ENCODE peak calls at places on chromosome 20, in four cellular contexts. One of them, this sample, is unnamed.

GRCh38 chr20:50517817-50518154 is 7.6 kb downstream of the PTPN1 start:
- DNase-seq in cardiac muscle cell: no peak
- DNase-seq in ovary: no peak
- DNase-seq in substantia nigra: no peak
- DNase-seq in this sample: no peak

GRCh38 chr20:36098364-36098763 is 56.2 kb upstream of the EPB41L1 start:
- DNase-seq in cardiac muscle cell: no peak
- DNase-seq in ovary: no peak
- DNase-seq in substantia nigra: no peak
- DNase-seq in this sample: no peak

GRCh38 chr20:25464501-25465204 is 57.2 kb downstream of the GINS1 start:
- DNase-seq in cardiac muscle cell: no peak
- DNase-seq in ovary: no peak
- DNase-seq in substantia nigra: no peak
- DNase-seq in this sample: no peak

GRCh38 chr20:38548356-38549083 is 32.5 kb upstream of the ADIG start:
- DNase-seq in cardiac muscle cell: no peak
- DNase-seq in ovary: no peak
- DNase-seq in substantia nigra: no peak
- DNase-seq in this sample: no peak

GRCh38 chr20:23138226-23138625 is 52.1 kb upstream of the CD93 start:
- DNase-seq in cardiac muscle cell: no peak
- DNase-seq in ovary: no peak
- DNase-seq in substantia nigra: no peak
- DNase-seq in this sample: no peak

GRCh38 chr20:36215778-36216177 is 20.5 kb upstream of the AAR2 start:
- DNase-seq in cardiac muscle cell: no peak
- DNase-seq in ovary: no peak
- DNase-seq in substantia nigra: no peak
- DNase-seq in this sample: no peak

GRCh38 chr20:11797161-11797560 is 120.5 kb upstream of the BTBD3 start:
- DNase-seq in cardiac muscle cell: no peak
- DNase-seq in ovary: no peak
- DNase-seq in substantia nigra: no peak
- DNase-seq in this sample: no peak

GRCh38 chr20:36957875-36958667 is 6.6 kb upstream of the SAMHD1 start:
- DNase-seq in cardiac muscle cell: no peak
- DNase-seq in ovary: no peak
- DNase-seq in substantia nigra: no peak
- DNase-seq in this sample: no peak

GRCh38 chr20:14067631-14068030 is 72.3 kb downstream of the MACROD2 start:
- DNase-seq in cardiac muscle cell: no peak
- DNase-seq in ovary: no peak
- DNase-seq in substantia nigra: no peak
- DNase-seq in this sample: no peak

GRCh38 chr20:9053108-9053507 is 15.8 kb upstream of the PLCB4 start:
- DNase-seq in cardiac muscle cell: no peak
- DNase-seq in ovary: no peak
- DNase-seq in substantia nigra: no peak
- DNase-seq in this sample: no peak

GRCh38 chr20:36471885-36472642 is 69.3 kb upstream of the MYL9 start:
- DNase-seq in cardiac muscle cell: no peak
- DNase-seq in ovary: no peak
- DNase-seq in substantia nigra: no peak
- DNase-seq in this sample: no peak

GRCh38 chr20:37944456-37944981 is 41.6 kb downstream of the VSTM2L start:
- DNase-seq in cardiac muscle cell: no peak
- DNase-seq in ovary: no peak
- DNase-seq in substantia nigra: no peak
- DNase-seq in this sample: no peak

GRCh38 chr20:42461965-42462593 is 727.6 kb downstream of the PTPRT start:
- DNase-seq in cardiac muscle cell: no peak
- DNase-seq in ovary: no peak
- DNase-seq in substantia nigra: no peak
- DNase-seq in this sample: no peak

DNA sequence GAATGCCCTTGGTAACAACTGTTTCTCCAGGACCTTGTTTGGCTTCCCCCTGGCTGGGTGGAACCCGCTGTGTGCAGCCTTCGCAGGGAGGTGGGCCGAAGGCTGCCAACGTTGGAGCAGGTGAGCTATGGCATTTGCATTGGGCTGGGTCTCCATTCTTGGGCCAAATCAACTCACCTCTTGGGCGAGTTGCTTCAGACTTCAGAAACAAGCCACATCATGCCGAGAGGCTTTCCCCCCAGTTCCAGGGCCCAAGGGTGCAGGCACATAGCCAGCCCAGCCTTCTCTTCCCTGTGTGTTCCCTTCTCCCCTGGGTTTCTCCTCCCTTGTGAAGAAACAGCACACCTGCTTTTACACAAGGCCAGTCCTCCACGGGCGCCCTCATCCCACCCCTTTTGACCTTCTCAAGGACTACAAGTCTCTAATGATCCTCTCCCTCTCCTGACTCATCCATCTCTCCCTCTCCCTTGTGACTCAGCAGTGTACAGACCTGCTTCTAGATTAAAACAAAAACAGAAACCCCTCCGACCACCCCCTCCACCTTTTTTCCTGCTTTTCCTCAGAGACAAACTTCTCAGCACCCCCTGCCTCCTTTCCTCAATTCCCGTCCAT is 41.6 kb downstream of the FAM209B start:
- DNase-seq in cardiac muscle cell: no peak
- DNase-seq in ovary: no peak
- DNase-seq in substantia nigra: no peak
- DNase-seq in this sample: no peak
- H3K27ac ChIP-seq in cardiac muscle cell: no peak
- H3K27ac ChIP-seq in ovary: no peak
- H3K27ac ChIP-seq in substantia nigra: no peak
- H3K27ac ChIP-seq in this sample: no peak

GRCh38 chr20:41407617-41408016 is 41.0 kb upstream of the EMILIN3 start:
- DNase-seq in cardiac muscle cell: no peak
- DNase-seq in ovary: no peak
- DNase-seq in substantia nigra: no peak
- DNase-seq in this sample: no peak

GRCh38 chr20:41406896-41407444 is 40.4 kb upstream of the EMILIN3 start:
- DNase-seq in cardiac muscle cell: no peak
- DNase-seq in ovary: no peak
- DNase-seq in substantia nigra: no peak
- DNase-seq in this sample: no peak

GRCh38 chr20:41408986-41409385 is 42.4 kb upstream of the EMILIN3 start:
- DNase-seq in cardiac muscle cell: no peak
- DNase-seq in ovary: no peak
- DNase-seq in substantia nigra: no peak
- DNase-seq in this sample: no peak

GRCh38 chr20:41406307-41406706 is 39.7 kb upstream of the EMILIN3 start:
- DNase-seq in cardiac muscle cell: no peak
- DNase-seq in ovary: no peak
- DNase-seq in substantia nigra: no peak
- DNase-seq in this sample: no peak

DNA sequence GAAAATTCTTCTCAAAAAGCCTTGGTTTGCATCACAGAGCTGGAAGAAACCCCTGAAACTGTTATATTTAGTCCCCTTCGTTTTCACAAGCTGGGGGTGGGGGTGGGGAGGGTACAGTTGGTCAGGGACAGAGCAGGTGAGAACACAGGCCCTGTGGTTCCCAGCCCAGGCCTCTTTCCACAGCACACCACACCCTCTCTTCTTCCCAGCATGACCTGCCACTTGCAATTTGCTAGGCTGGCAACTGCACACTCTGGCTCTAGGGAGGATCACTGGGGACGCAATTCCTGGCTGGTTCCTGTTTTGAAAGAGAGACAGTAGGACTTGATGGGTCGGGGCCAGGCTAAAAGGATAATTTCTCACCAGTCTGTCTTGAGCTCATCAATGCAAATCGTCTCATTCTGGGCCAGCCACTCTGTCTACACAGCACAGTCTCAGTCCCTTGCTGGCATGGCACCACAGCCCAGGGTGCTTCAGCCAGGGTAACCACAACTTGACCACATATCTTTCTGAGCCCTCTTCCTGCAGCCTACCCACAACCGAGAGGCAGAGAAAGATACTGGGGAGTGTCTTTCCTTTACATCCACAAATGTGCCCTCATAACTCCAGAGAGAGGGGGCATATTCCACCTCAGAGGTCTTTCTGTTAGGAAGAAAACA is 41.6 kb upstream of the EMILIN3 start:
- DNase-seq in cardiac muscle cell: no peak
- DNase-seq in ovary: no peak
- DNase-seq in substantia nigra: no peak
- DNase-seq in this sample: no peak
- H3K27ac ChIP-seq in cardiac muscle cell: no peak
- H3K27ac ChIP-seq in ovary: no peak
- H3K27ac ChIP-seq in substantia nigra: no peak
- H3K27ac ChIP-seq in this sample: no peak

DNA sequence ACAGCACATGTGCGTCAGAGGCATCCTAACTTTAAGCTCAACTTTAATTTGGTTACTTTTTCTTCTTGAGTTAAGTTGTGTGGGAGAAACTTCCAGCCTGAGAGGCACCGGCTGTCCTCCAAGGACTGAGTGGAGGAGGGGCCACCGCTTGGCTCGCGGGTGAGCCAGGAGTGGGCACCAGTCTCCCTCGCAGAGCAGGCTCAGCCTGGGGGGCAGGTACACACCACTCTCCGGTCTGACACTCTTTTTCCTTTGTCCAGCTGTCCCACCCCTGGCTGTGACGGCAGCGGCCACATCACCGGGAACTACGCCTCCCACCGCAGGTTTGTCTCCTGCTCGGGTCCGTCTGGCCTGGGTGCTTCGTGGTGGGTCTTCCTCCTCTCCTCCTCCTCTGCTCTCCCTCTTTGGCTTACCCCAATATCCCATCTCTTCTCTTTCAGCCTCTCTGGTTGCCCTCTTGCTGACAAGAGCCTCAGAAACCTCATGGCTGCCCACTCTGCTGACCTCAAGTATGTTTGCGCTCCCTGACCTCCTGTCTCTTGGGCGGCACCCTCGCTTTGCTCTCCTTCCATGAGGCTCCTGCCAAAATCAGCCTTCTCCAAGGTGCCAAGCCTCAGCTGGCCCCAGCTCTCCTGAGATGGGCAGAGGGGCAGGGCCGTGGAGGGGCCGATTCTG is 32.6 kb upstream of the PCMTD2 start:
- DNase-seq in cardiac muscle cell: no peak
- DNase-seq in ovary: peak
- DNase-seq in substantia nigra: no peak
- DNase-seq in this sample: no peak
- H3K27ac ChIP-seq in cardiac muscle cell: no peak
- H3K27ac ChIP-seq in ovary: no peak
- H3K27ac ChIP-seq in substantia nigra: no peak
- H3K27ac ChIP-seq in this sample: no peak

GRCh38 chr20:6504179-6504578 is 263.3 kb upstream of the BMP2 start:
- DNase-seq in cardiac muscle cell: no peak
- DNase-seq in ovary: no peak
- DNase-seq in substantia nigra: no peak
- DNase-seq in this sample: no peak

GRCh38 chr20:6502219-6502618 is 265.3 kb upstream of the BMP2 start:
- DNase-seq in cardiac muscle cell: peak
- DNase-seq in ovary: no peak
- DNase-seq in substantia nigra: no peak
- DNase-seq in this sample: no peak

GRCh38 chr20:6502999-6503398 is 264.5 kb upstream of the BMP2 start:
- DNase-seq in cardiac muscle cell: peak
- DNase-seq in ovary: no peak
- DNase-seq in substantia nigra: no peak
- DNase-seq in this sample: no peak

GRCh38 chr20:6504826-6505225 is 262.7 kb upstream of the BMP2 start:
- DNase-seq in cardiac muscle cell: no peak
- DNase-seq in ovary: no peak
- DNase-seq in substantia nigra: no peak
- DNase-seq in this sample: no peak

DNA sequence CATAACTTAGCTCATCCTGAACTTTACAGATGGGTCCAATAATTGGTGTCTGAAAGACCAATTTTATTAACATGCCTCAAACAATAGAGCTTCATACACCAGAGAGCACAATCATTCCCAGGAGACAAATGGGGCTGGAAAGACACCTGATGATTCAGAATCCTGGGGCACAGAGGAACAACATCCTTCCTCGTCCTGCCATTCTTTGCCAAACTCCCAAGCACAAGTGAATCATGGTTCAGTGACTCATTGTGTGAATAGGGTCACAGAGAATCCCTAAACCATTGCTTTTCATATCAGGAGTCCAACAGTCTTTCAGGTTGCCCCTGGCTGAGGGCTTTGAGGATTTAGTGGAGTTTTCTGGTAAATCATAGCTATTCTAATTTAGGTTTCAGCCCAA is 266.4 kb upstream of the BMP2 start:
- DNase-seq in cardiac muscle cell: no peak
- DNase-seq in ovary: no peak
- DNase-seq in substantia nigra: no peak
- DNase-seq in this sample: no peak
- H3K27ac ChIP-seq in cardiac muscle cell: peak
- H3K27ac ChIP-seq in ovary: no peak
- H3K27ac ChIP-seq in substantia nigra: no peak
- H3K27ac ChIP-seq in this sample: no peak

GRCh38 chr20:54122189-54122588 is 51.6 kb downstream of the CYP24A1 start:
- DNase-seq in cardiac muscle cell: no peak
- DNase-seq in ovary: no peak
- DNase-seq in substantia nigra: no peak
- DNase-seq in this sample: no peak

GRCh38 chr20:54122681-54123586 is 50.9 kb downstream of the CYP24A1 start:
- DNase-seq in cardiac muscle cell: no peak
- DNase-seq in ovary: no peak
- DNase-seq in substantia nigra: no peak
- DNase-seq in this sample: no peak

GRCh38 chr20:54126809-54127655 is 46.8 kb downstream of the CYP24A1 start:
- DNase-seq in cardiac muscle cell: no peak
- DNase-seq in ovary: no peak
- DNase-seq in substantia nigra: no peak
- DNase-seq in this sample: no peak

GRCh38 chr20:54119744-54120143 is 49.4 kb upstream of the BCAS1 start:
- DNase-seq in cardiac muscle cell: no peak
- DNase-seq in ovary: no peak
- DNase-seq in substantia nigra: no peak
- DNase-seq in this sample: no peak

DNA sequence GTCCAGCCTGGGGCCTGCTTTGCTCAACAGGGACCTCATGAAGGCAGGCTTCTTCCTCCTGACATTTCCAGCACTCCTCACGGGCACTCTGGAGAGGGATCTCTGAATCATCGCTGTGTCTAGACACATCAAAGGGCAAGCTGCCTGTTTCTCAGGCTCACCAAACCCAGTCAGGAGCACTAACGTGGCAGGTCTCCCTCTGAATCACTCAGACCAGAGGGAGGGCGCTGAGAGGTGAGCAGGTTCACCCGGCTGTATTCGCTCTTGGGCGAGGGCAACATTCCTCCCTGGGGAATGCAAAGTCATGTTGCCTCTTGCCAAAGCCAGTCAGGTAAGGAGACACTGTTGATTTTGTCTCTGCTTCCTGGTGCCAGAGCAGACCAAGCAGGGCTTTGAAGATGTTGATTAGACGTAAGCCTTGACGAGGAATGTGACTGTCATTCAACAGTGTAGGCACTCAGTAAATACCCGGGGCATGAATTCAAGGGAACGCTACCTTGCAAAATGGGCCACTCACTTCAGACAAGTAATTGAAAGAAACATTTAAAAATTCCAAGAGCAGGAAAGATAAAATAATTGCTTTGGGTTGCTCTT is 50.1 kb downstream of the CYP24A1 start:
- DNase-seq in cardiac muscle cell: peak
- DNase-seq in ovary: no peak
- DNase-seq in substantia nigra: no peak
- DNase-seq in this sample: no peak
- H3K27ac ChIP-seq in cardiac muscle cell: no peak
- H3K27ac ChIP-seq in ovary: no peak
- H3K27ac ChIP-seq in substantia nigra: no peak
- H3K27ac ChIP-seq in this sample: no peak

This sample was measured in caudate nucleus.